ENCODE peak calls at places on chromosome 3, in nine cellular contexts. B is EL; Z is iPS-NIHi11; M is progenitor cell of endocrine pancreas; K is HS-27A; I is iris pigment epithelial cell; G is fibroblast of lung; E is lower lobe of right lung; J is activated CD8-positive, alpha-beta memory T cell treated with anti-CD3 and anti-CD28 coated beads for 24 hours. P is an unnamed sample.

GRCh38 chr3:159620873-159621272 is 367.8 kb upstream of the IL12A start:
- DNase-seq in G (peak), J (no peak), K (peak), B (peak), M (no peak), I (peak), E (no peak), Z (no peak), P (no peak)

GRCh38 chr3:191246628-191247027 is 47.6 kb downstream of the OSTN start:
- DNase-seq in K (peak), E (no peak), I (peak), B (peak), Z (no peak), J (no peak), G (peak), M (no peak), P (no peak)

GRCh38 chr3:169022457-169022856 is 641.1 kb downstream of the MECOM start:
- DNase-seq in E (no peak), B (no peak), K (no peak), G (no peak), Z (no peak), I (no peak), J (no peak), M (no peak), P (no peak)

GRCh38 chr3:65497846-65498245 is 540.9 kb downstream of the MAGI1 start:
- DNase-seq in I (no peak), B (no peak), Z (no peak), M (no peak), G (no peak), E (no peak), K (no peak), J (no peak), P (no peak)

GRCh38 chr3:184546252-184546651 is 15.3 kb upstream of the EPHB3 start:
- DNase-seq in M (no peak), B (no peak), Z (no peak), K (no peak), G (no peak), E (peak), J (peak), I (no peak), P (no peak)

GRCh38 chr3:108201258-108201657 is 21.0 kb downstream of the IFT57 start:
- DNase-seq in B (no peak), G (no peak), J (no peak), Z (no peak), I (no peak), E (no peak), M (no peak), K (no peak), P (no peak)

GRCh38 chr3:143751643-143752178 is 96.6 kb downstream of the SLC9A9 start:
- DNase-seq in K (no peak), E (no peak), Z (no peak), G (no peak), M (no peak), B (no peak), J (peak), I (no peak), P (peak)

GRCh38 chr3:148943531-148944200 is 47.7 kb upstream of the GYG1 start:
- DNase-seq in J (no peak), E (no peak), B (peak), K (peak), I (peak), M (no peak), G (peak), Z (peak), P (no peak)

GRCh38 chr3:120147072-120147871 is 53.0 kb upstream of the GSK3B start:
- DNase-seq in I (no peak), M (no peak), E (no peak), B (no peak), J (peak), G (no peak), Z (peak), K (no peak), P (peak)

GRCh38 chr3:148797822-148798221 is 29.8 kb upstream of the CPB1 start:
- DNase-seq in E (no peak), J (no peak), I (no peak), G (no peak), M (no peak), Z (no peak), K (no peak), B (no peak), P (no peak)

GRCh38 chr3:196335004-196335403 is 3.2 kb downstream of the TM4SF19 start:
- DNase-seq in Z (no peak), I (no peak), J (no peak), B (no peak), K (no peak), G (no peak), M (no peak), E (no peak), P (no peak)

GRCh38 chr3:77084511-77084910 is 44.6 kb downstream of the ROBO2 start:
- DNase-seq in K (no peak), J (no peak), E (no peak), B (no peak), M (no peak), I (no peak), Z (no peak), G (no peak), P (no peak)

GRCh38 chr3:48425281-48425812 is 4.5 kb downstream of the PLXNB1 start:
- DNase-seq in I (no peak), B (no peak), J (no peak), Z (no peak), G (peak), E (no peak), M (no peak), K (no peak), P (no peak)

GRCh38 chr3:81170298-81170697 is 591.1 kb downstream of the GBE1 start:
- DNase-seq in I (no peak), M (no peak), Z (peak), J (no peak), G (no peak), E (no peak), B (no peak), K (no peak), P (no peak)

GRCh38 chr3:31979006-31979697 is 1.9 kb downstream of the OSBPL10 start:
- DNase-seq in G (no peak), I (no peak), K (no peak), B (no peak), Z (no peak), J (no peak), M (no peak), E (no peak), P (peak)

GRCh38 chr3:122998856-122999255 is 28.7 kb downstream of the SEMA5B start:
- DNase-seq in E (no peak), G (no peak), Z (no peak), K (no peak), J (no peak), I (no peak), B (no peak), M (no peak), P (no peak)

GRCh38 chr3:24272408-24272807 is 222.2 kb downstream of the THRB start:
- DNase-seq in B (no peak), E (no peak), J (no peak), M (no peak), G (no peak), I (no peak), Z (no peak), K (no peak), P (no peak)

GRCh38 chr3:187403768-187404270 is 35.6 kb downstream of the RTP4 start:
- DNase-seq in Z (no peak), E (no peak), G (peak), I (peak), K (peak), M (no peak), J (no peak), B (peak), P (no peak)

GRCh38 chr3:187586226-187586625 is 84.0 kb downstream of the SST start:
- DNase-seq in M (no peak), J (no peak), I (no peak), E (no peak), G (no peak), K (no peak), Z (no peak), B (peak), P (no peak)

GRCh38 chr3:105686324-105686897 is 182.4 kb downstream of the CBLB start:
- DNase-seq in E (no peak), K (no peak), J (no peak), G (peak), I (peak), Z (peak), M (no peak), B (peak), P (no peak)

GRCh38 chr3:163916596-163917560 is 1161.4 kb downstream of the SI start:
- DNase-seq in G (no peak), K (peak), B (no peak), E (no peak), J (no peak), Z (no peak), M (no peak), I (no peak), P (no peak)

GRCh38 chr3:110767156-110767555 is 304.5 kb upstream of the NECTIN3 start:
- DNase-seq in G (no peak), M (no peak), B (no peak), K (no peak), Z (no peak), J (no peak), E (no peak), I (peak), P (no peak)

GRCh38 chr3:30227571-30228301 is 378.7 kb upstream of the TGFBR2 start:
- DNase-seq in Z (no peak), M (no peak), J (no peak), B (peak), G (peak), I (peak), K (peak), E (no peak), P (no peak)

GRCh38 chr3:66957357-66957756 is 40.8 kb upstream of the KBTBD8 start:
- DNase-seq in G (no peak), J (no peak), M (no peak), B (no peak), K (no peak), Z (no peak), I (no peak), E (no peak), P (no peak)

GRCh38 chr3:28173831-28174230 is 67.6 kb upstream of the CMC1 start:
- DNase-seq in K (no peak), M (no peak), I (no peak), B (no peak), Z (no peak), J (no peak), G (peak), E (no peak), P (no peak)

GRCh38 chr3:18098960-18099587 is 326.1 kb downstream of the SATB1 start:
- DNase-seq in I (peak), Z (peak), M (no peak), E (no peak), B (peak), K (peak), G (peak), J (no peak), P (no peak)

GRCh38 chr3:50288387-50289007 is 3.7 kb downstream of the IFRD2 start:
- DNase-seq in J (no peak), K (no peak), M (no peak), G (no peak), E (no peak), B (no peak), Z (no peak), I (no peak), P (no peak)

GRCh38 chr3:14451844-14452533 is 49.6 kb downstream of the SLC6A6 start:
- DNase-seq in E (no peak), K (no peak), B (peak), M (no peak), Z (no peak), J (no peak), G (peak), I (peak), P (no peak)

GRCh38 chr3:51718547-51719412 is 11.9 kb downstream of the GRM2 start:
- DNase-seq in Z (peak), G (peak), K (no peak), B (peak), M (peak), J (peak), E (peak), I (peak), P (peak)

GRCh38 chr3:187717572-187717971 is 15.2 kb upstream of the RTP2 start:
- DNase-seq in K (no peak), J (no peak), B (no peak), M (no peak), Z (no peak), E (no peak), G (peak), I (no peak), P (no peak)

P was measured in T-helper 1 cell.